ENCODE peak calls at places on chromosome X, in nine cellular contexts. A is activated gamma-delta T cell treated with Interleukin-2 at 50 U/mL for 16 hours; H is T-helper 1 cell; D is hippocampal formation; I is activated naive CD4-positive, alpha-beta T cell treated with anti-CD3 and anti-CD28 coated beads, Interleukin-2, amount 10 ng/mL, durations not matched to agents 7 days and 5 days; U is CD8-positive, alpha-beta T cell; F is putamen; G is HTR-8/SVneo; T is left lung. O is an unnamed sample.

GRCh38 chrX:13647709-13648212 is 5.2 kb upstream of the TCEANC start:
- DNase-seq in F (no peak), A (peak; percentile 60), G (peak; percentile 41), U (peak; percentile 18), D (no peak), H (peak; percentile 16), T (no peak), I (peak; percentile 32), O (peak; percentile 53)

GRCh38 chrX:80573275-80573674 is 153.0 kb downstream of the TENT5D start:
- DNase-seq in F (no peak), T (no peak), I (no peak), U (no peak), D (no peak), A (no peak), H (no peak), G (no peak), O (no peak)

GRCh38 chrX:107442914-107443527 is 6.4 kb upstream of the FRMPD3 start:
- DNase-seq in H (no peak), A (no peak), I (no peak), F (no peak), T (no peak), G (no peak), U (no peak), D (no peak), O (no peak)

GRCh38 chrX:148504412-148504950 is 4.1 kb downstream of the AFF2 start:
- DNase-seq in I (no peak), D (no peak), U (no peak), F (no peak), A (no peak), H (no peak), T (peak; percentile 41), G (no peak), O (no peak)

GRCh38 chrX:123859409-123859827 is 435 bp upstream of the XIAP start:
- DNase-seq in A (peak; percentile 51), T (no peak), D (peak; percentile 34), I (no peak), G (peak; percentile 33), U (peak; percentile 30), F (peak; percentile 75), H (no peak), O (peak; percentile 40)

GRCh38 chrX:39900788-39901170 is 197.0 kb downstream of the BCOR start:
- DNase-seq in D (no peak), H (no peak), G (no peak), T (no peak), I (no peak), U (no peak), A (no peak), F (no peak), O (no peak)

GRCh38 chrX:9561199-9561598 is 96.3 kb downstream of the TBL1X start:
- DNase-seq in A (no peak), G (no peak), H (no peak), F (no peak), I (no peak), T (no peak), U (no peak), D (no peak), O (no peak)

GRCh38 chrX:46545111-46546005 is at the start of gene ZNF674:
- DNase-seq in I (peak; percentile 95), H (peak; percentile 85), D (peak; percentile 64), T (peak; percentile 97), A (peak; percentile 93), F (peak; percentile 89), G (peak; percentile 79), U (peak; percentile 89), O (peak; percentile 94)

GRCh38 chrX:22088326-22088725 is 56.2 kb downstream of the PHEX start:
- DNase-seq in D (no peak), U (no peak), I (no peak), A (no peak), G (no peak), H (no peak), T (no peak), F (no peak), O (no peak)

GRCh38 chrX:120562569-120562926 is 1.8 kb upstream of the CUL4B start:
- DNase-seq in G (no peak), D (no peak), F (no peak), A (no peak), H (no peak), T (no peak), I (no peak), U (no peak), O (no peak)

GRCh38 chrX:56248492-56248891 is 16.3 kb downstream of the KLF8 start:
- DNase-seq in H (peak; percentile 8), D (peak; percentile 53), F (peak; percentile 60), U (peak; percentile 28), I (peak; percentile 69), T (no peak), G (no peak), A (peak; percentile 47), O (peak; percentile 34)

GRCh38 chrX:134533352-134533751 is 73.4 kb downstream of the HPRT1 start:
- DNase-seq in H (no peak), T (no peak), A (no peak), G (no peak), D (no peak), I (no peak), U (no peak), F (no peak), O (no peak)

GRCh38 chrX:7904557-7904956 is 22.7 kb downstream of the PNPLA4 start:
- DNase-seq in F (no peak), I (no peak), H (no peak), D (peak; percentile 9), G (no peak), U (no peak), T (no peak), A (no peak), O (no peak)

GRCh38 chrX:66676990-66677389 is 38.1 kb upstream of the EDA2R start:
- DNase-seq in T (no peak), F (no peak), G (no peak), A (no peak), U (no peak), D (no peak), I (no peak), H (no peak), O (no peak)

GRCh38 chrX:131441033-131441432 is 102.8 kb upstream of the OR13H1 start:
- DNase-seq in G (no peak), F (no peak), D (no peak), T (no peak), A (no peak), I (no peak), U (no peak), H (no peak), O (no peak)

GRCh38 chrX:19672211-19672814 is 157.0 kb upstream of the MAP3K15 start:
- DNase-seq in A (no peak), F (no peak), I (no peak), D (no peak), H (no peak), T (no peak), G (no peak), U (no peak), O (no peak)

GRCh38 chrX:36160056-36160455 is 240.5 kb downstream of the CFAP47 start:
- DNase-seq in H (no peak), U (no peak), D (no peak), A (no peak), G (no peak), I (no peak), F (no peak), T (no peak), O (no peak)

GRCh38 chrX:55007633-55008032 is 7.5 kb downstream of the APEX2 start:
- DNase-seq in H (no peak), G (no peak), I (no peak), D (no peak), A (no peak), U (no peak), T (no peak), F (no peak), O (no peak)

GRCh38 chrX:103779156-103779555 is 2.5 kb downstream of the PLP1 start:
- DNase-seq in F (no peak), I (no peak), U (no peak), T (no peak), G (no peak), A (no peak), H (no peak), D (peak; percentile 62), O (no peak)

GRCh38 chrX:16770970-16771482 is 15.2 kb upstream of the TXLNG start:
- DNase-seq in U (no peak), I (no peak), F (no peak), T (no peak), H (no peak), G (no peak), A (no peak), D (no peak), O (no peak)

GRCh38 chrX:118499295-118499694 is 3.7 kb downstream of the DOCK11 start:
- DNase-seq in D (no peak), T (no peak), F (no peak), H (no peak), I (no peak), G (no peak), A (no peak), U (no peak), O (no peak)

GRCh38 chrX:116318672-116319071 is 117.7 kb upstream of the SLC6A14 start:
- DNase-seq in A (no peak), G (no peak), I (no peak), U (no peak), H (no peak), D (no peak), T (no peak), F (no peak), O (no peak)

GRCh38 chrX:13742397-13743176 is 8.0 kb downstream of the OFD1 start:
- DNase-seq in G (no peak), I (peak; percentile 53), D (no peak), H (no peak), U (no peak), F (no peak), T (no peak), A (no peak), O (no peak)

GRCh38 chrX:3181846-3182245 is 140.6 kb downstream of the ARSF start:
- DNase-seq in F (no peak), T (no peak), A (no peak), U (no peak), H (no peak), G (no peak), D (no peak), I (no peak), O (no peak)

GRCh38 chrX:68823413-68824151 is 5.2 kb upstream of the EFNB1 start:
- DNase-seq in D (no peak), I (no peak), H (no peak), A (no peak), G (no peak), T (no peak), U (no peak), F (no peak), O (no peak)

GRCh38 chrX:3216581-3216980 is 129.9 kb downstream of the MXRA5 start:
- DNase-seq in I (no peak), F (no peak), U (no peak), G (no peak), A (no peak), T (no peak), H (no peak), D (no peak), O (no peak)

GRCh38 chrX:138946941-138947340 is 235.4 kb upstream of the FGF13 start:
- DNase-seq in A (no peak), G (no peak), U (no peak), I (no peak), T (no peak), D (no peak), F (no peak), H (no peak), O (no peak)

GRCh38 chrX:136750364-136750763 is 30.4 kb downstream of the ARHGEF6 start:
- DNase-seq in H (no peak), U (no peak), D (no peak), T (no peak), F (no peak), G (no peak), A (no peak), I (no peak), O (no peak)